ENCODE peak calls at places on chromosomes 13 and 19, in eight cellular contexts. W is fibroblast of lung, S is colonic mucosa, D is HCT116, O is SK-N-MC, G is mesenchymal stem cell, L is neural progenitor cell, Q is astrocyte. M is an unnamed sample. For H3K9me3, the result is how much of the 10 kb centered on the place peaks cover.

GRCh38 chr19:9883231-9883758 is 48.2 kb downstream of the PIN1 start:
- DNase-seq in L (peak), O (no peak), W (no peak), S (no peak), G (no peak), Q (no peak), D (peak), M (peak)

GRCh38 chr19:44611812-44612295 is 1.5 kb upstream of the IGSF23 start:
- DNase-seq in G (no peak), O (no peak), D (no peak), S (no peak), Q (no peak), W (no peak), L (no peak), M (no peak)

GRCh38 chr19:5170329-5170745 is 170.3 kb downstream of the PTPRS start:
- DNase-seq in D (no peak), S (peak), O (no peak), L (no peak), Q (no peak), W (no peak), G (no peak), M (no peak)

GRCh38 chr13:27820524-27821482 is 28.5 kb downstream of the GSX1 start:
- DNase-seq in W (no peak), Q (no peak), L (peak), O (no peak), D (no peak), S (no peak), G (peak), M (peak)

GRCh38 chr19:43446746-43447489 is 18.5 kb downstream of the LYPD3 start:
- DNase-seq in D (peak), O (peak), W (peak), L (peak), S (peak), G (peak), Q (peak), M (peak)

GRCh38 chr19:10011974-10012373 is 1.3 kb upstream of the RDH8 start:
- DNase-seq in D (no peak), W (no peak), O (no peak), Q (no peak), L (no peak), G (no peak), S (no peak), M (peak)

GRCh38 chr13:30111810-30112209 is 195.5 kb downstream of the KATNAL1 start:
- DNase-seq in O (no peak), Q (no peak), D (no peak), G (peak), W (no peak), S (no peak), L (no peak), M (no peak)

GRCh38 chr19:45632468-45633196 is 6.6 kb downstream of the EML2 start:
- DNase-seq in W (peak), Q (peak), S (peak), G (peak), L (peak), O (no peak), D (peak), M (peak)

GRCh38 chr19:45117167-45117594 is 24.2 kb downstream of the PPP1R37 start:
- DNase-seq in S (no peak), G (peak), W (peak), D (no peak), Q (peak), O (no peak), L (peak), M (no peak)

GRCh38 chr13:23411706-23412105 is 21.8 kb downstream of the SACS start:
- DNase-seq in G (no peak), S (no peak), D (no peak), W (no peak), L (no peak), Q (no peak), O (no peak), M (no peak)

GRCh38 chr19:36245210-36246005 is 30.5 kb downstream of the ZNF146 start:
- DNase-seq in Q (no peak), D (no peak), L (peak), W (no peak), S (no peak), G (no peak), O (no peak), M (no peak)

GRCh38 chr19:46863818-46864629 is 3.2 kb downstream of the ARHGAP35 start:
- DNase-seq in S (no peak), L (peak), Q (peak), O (no peak), G (peak), W (peak), D (no peak), M (peak)

GRCh38 chr19:6970478-6970877 is 50.8 kb downstream of the MBD3L2B start:
- DNase-seq in O (peak), W (no peak), Q (no peak), S (no peak), G (no peak), D (peak), L (no peak), M (no peak)

GRCh38 chr13:94261163-94261562 is 218.3 kb downstream of the DCT start:
- DNase-seq in W (no peak), Q (no peak), D (no peak), G (no peak), L (no peak), S (no peak), O (no peak), M (no peak)

GRCh38 chr13:46463719-46464118 is 76.7 kb upstream of the RUBCNL start:
- DNase-seq in L (no peak), Q (no peak), O (no peak), S (no peak), W (no peak), G (no peak), D (no peak), M (no peak)

GRCh38 chr13:37446503-37446902 is 152.1 kb downstream of the POSTN start:
- DNase-seq in S (no peak), D (no peak), L (no peak), W (peak), Q (peak), O (no peak), G (peak), M (peak)

GRCh38 chr19:34430738-34431625 is 2.8 kb downstream of the UBA2 start:
- DNase-seq in O (peak), L (peak), D (peak), G (peak), S (no peak), W (peak), Q (peak), M (peak)

GRCh38 chr19:42121666-42122069 is 10.6 kb downstream of the POU2F2 start:
- DNase-seq in L (no peak), G (peak), D (no peak), O (no peak), S (peak), Q (peak), W (peak), M (peak)

GRCh38 chr19:41877490-41877876 is 404 bp downstream of the CD79A start:
- DNase-seq in G (no peak), O (no peak), Q (no peak), L (no peak), W (no peak), S (no peak), D (no peak), M (no peak)

GRCh38 chr13:21075303-21076264 is 14.2 kb upstream of the LATS2 start:
- DNase-seq in S (no peak), Q (no peak), G (peak), D (no peak), L (peak), O (no peak), W (peak), M (no peak)

GRCh38 chr13:103403148-103403740 is 337.0 kb upstream of the SLC10A2 start:
- DNase-seq in G (no peak), L (no peak), O (no peak), Q (no peak), S (no peak), D (no peak), W (no peak), M (peak)

GRCh38 chr19:4800591-4801081 is 9.1 kb downstream of the FEM1A start:
- DNase-seq in G (no peak), Q (no peak), D (no peak), W (no peak), L (no peak), O (no peak), S (no peak), M (peak)

GRCh38 chr13:112183544-112184145 is 116.7 kb downstream of the SOX1 start:
- DNase-seq in O (no peak), W (no peak), Q (no peak), S (no peak), G (no peak), L (no peak), D (no peak), M (no peak)
- H3K9me3 ChIP-seq in O (under half), W (under half), Q (under half), S (under half), G (under half), L (under half), D (under half), M (under half)

GRCh38 chr19:17751912-17752273 is 616 bp downstream of the FCHO1 start:
- DNase-seq in G (no peak), D (no peak), Q (no peak), L (no peak), O (no peak), S (no peak), W (no peak), M (no peak)
- H3K9ac ChIP-seq in G (no peak), D (no peak), Q (no peak), L (no peak), O (no peak), S (peak), W (no peak), M (no peak)

GRCh38 chr19:22806418-22806817 is 22.5 kb upstream of the ZNF99 start:
- DNase-seq in G (no peak), Q (no peak), O (no peak), W (no peak), D (no peak), S (no peak), L (no peak), M (no peak)

GRCh38 chr19:22807061-22807835 is 23.3 kb upstream of the ZNF99 start:
- DNase-seq in S (no peak), W (no peak), D (no peak), Q (no peak), O (no peak), L (no peak), G (no peak), M (no peak)
- H3K4me3 ChIP-seq in S (no peak), W (no peak), D (no peak), Q (no peak), O (no peak), L (no peak), G (no peak), M (no peak)

GRCh38 chr19:23822735-23823134 is 64.0 kb upstream of the ZNF681 start:
- DNase-seq in W (no peak), O (no peak), S (no peak), D (no peak), Q (no peak), G (no peak), L (no peak), M (peak)

GRCh38 chr19:23817519-23817918 is 58.8 kb upstream of the ZNF681 start:
- DNase-seq in L (peak), S (peak), G (peak), D (peak), O (no peak), W (peak), Q (peak), M (peak)
- H3K9me3 ChIP-seq in L (under half), S (under half), G (half or more), D (under half), O (under half), W (under half), Q (under half), M (under half)

DNA sequence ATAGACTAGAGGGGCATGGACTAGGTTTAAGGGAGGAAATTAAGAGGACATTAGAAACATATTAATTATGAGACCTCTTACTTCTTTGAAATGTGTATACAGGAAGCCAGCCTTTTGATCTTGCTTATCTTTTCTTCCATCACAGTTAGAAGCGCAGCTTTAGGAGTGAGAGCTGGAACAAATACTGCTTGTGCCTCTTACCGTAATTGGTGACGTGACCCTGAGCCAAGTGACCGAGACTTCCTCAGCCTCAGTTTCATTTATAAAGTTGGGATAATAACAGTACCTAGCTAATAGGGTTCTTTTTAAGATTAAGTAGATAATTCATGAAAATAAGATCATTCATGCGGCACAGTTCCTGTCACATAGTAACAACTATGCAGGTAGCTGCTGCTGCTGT is 18.5 kb downstream of the FREM2 start:
- DNase-seq in D (no peak), W (no peak), S (no peak), L (no peak), O (no peak), G (no peak), Q (no peak), M (no peak)
- H3K9ac ChIP-seq in D (no peak), W (no peak), S (no peak), L (no peak), O (no peak), G (no peak), Q (no peak), M (no peak)

GRCh38 chr19:55602104-55603001 is 2.3 kb downstream of the ZNF524 start:
- DNase-seq in D (no peak), O (no peak), W (no peak), G (no peak), Q (no peak), S (no peak), L (no peak), M (no peak)

GRCh38 chr19:55599468-55600335 is at the start of the genes FIZ1 and ZNF524:
- DNase-seq in W (peak), S (peak), G (peak), O (peak), D (peak), L (peak), Q (peak), M (peak)

GRCh38 chr19:55600336-55601028 is 394 bp downstream of the ZNF524 start:
- DNase-seq in O (no peak), D (no peak), L (peak), W (peak), S (no peak), G (no peak), Q (peak), M (peak)

GRCh38 chr19:55603115-55603514 is 2.3 kb upstream of the ZNF865 start:
- DNase-seq in S (no peak), Q (no peak), W (no peak), D (no peak), L (no peak), G (no peak), O (no peak), M (no peak)

DNA sequence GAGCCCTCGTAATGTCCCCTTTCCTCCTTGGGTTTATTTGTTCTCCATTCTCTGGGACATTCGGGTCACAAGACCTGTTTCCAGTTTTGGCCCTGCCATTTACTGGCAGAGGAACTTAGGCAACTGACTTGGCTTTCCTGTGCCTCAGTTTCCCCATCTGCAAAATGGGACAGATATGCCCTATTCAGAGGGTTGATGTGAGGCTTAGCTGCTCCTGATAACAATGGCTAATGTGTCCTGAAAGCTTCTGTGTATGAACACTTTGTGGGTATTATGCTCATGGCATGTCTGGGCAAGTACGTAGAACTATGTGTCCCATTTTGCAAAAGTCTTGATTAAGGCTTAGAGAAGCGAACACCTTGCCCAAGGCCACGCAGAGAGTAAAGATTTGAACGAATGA is 1.0 kb downstream of the ZNF524 start:
- DNase-seq in S (peak), D (no peak), Q (no peak), O (no peak), L (no peak), G (no peak), W (no peak), M (peak)
- H3K4me3 ChIP-seq in S (peak), D (peak), Q (peak), O (peak), L (peak), G (peak), W (peak), M (peak)

GRCh38 chr19:12015753-12016116 is 19.7 kb downstream of the ZNF433 start:
- DNase-seq in W (peak), L (no peak), D (no peak), S (no peak), Q (no peak), G (no peak), O (no peak), M (no peak)

DNA sequence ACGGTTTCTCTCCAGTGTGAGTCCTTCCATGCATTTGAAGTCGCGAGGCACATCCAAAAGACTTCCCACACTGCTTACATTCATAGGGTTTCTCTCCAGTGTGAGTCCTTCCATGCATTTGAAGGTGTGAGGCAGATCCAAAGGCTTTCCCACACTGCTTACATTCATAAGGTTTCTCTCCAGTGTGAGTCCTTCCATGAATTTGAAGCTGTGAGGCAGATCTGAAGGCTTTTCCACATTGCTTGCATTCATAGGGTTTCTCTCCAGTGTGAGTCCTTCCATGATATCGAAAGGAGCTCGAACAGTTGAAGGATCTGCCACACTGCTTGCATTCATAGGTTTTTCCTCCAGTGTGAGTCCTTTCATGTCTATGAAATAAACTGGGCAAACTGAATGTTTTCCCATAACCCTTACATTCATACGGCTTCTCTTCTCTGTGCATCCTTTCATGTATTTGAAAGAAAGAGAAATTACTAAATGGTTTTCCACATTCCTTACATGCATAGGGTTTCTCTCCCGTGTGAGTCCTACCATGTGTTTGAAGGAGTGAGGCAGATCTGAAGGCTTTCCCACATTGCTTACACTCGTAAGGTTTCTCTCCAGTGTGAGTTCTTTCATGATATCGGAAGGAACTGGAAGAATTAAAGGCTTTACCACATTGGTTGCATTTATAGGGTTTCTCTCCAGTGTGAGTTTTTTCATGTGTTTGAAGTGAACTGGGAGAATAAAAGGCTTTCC is 20.3 kb downstream of the ZNF433 start:
- DNase-seq in D (no peak), W (peak), O (no peak), G (no peak), Q (no peak), L (no peak), S (no peak), M (no peak)
- H3K9me3 ChIP-seq in D (under half), W (under half), O (under half), G (half or more), Q (half or more), L (under half), S (under half), M (under half)

M was measured in mammary epithelial cell.